ENCODE peak calls at places on chromosomes 7 and 10, in eight cellular contexts. H is Ammon's horn; P is NCI-H187; Q is left ventricle myocardium superior; C is activated CD4-positive, alpha-beta memory T cell treated with anti-CD3 and anti-CD28 coated beads for 36 hours; L is activated T-helper 1 cell treated with anti-CD3 and anti-CD28 coated beads, Interleukin-2, amount 50 U/mL, for 16 hours; B is kidney; I is NCI-H1436 treated with DMSO at 0.1 percent for 48 hours. J is an unnamed sample.
A peak's percentile ranks its signal among the peaks of the same experiment; 100 is the strongest.

GRCh38 chr10:123464428-123465323 is 201.5 kb upstream of the GPR26 start:
- DNase-seq in H (no peak), P (no peak), Q (no peak), C (no peak), L (no peak), B (no peak), I (no peak), J (no peak)

GRCh38 chr10:90587081-90587491 is 270.8 kb downstream of the HTR7 start:
- DNase-seq in H (no peak), P (no peak), Q (no peak), C (no peak), L (no peak), B (no peak), I (no peak), J (no peak)

GRCh38 chr10:114239117-114239993 is at the start of gene VWA2:
- DNase-seq in H (no peak), P (no peak), Q (peak; percentile 67), C (peak; percentile 41), L (no peak), B (peak; percentile 79), I (no peak), J (peak; percentile 55)

GRCh38 chr7:90474284-90475210 is 5.1 kb downstream of the PTTG1IP2 start:
- DNase-seq in H (no peak), P (no peak), Q (no peak), C (no peak), L (no peak), B (no peak), I (no peak), J (no peak)

GRCh38 chr10:30849636-30850035 is 182.0 kb downstream of the ZNF438 start:
- DNase-seq in H (no peak), P (no peak), Q (no peak), C (no peak), L (no peak), B (no peak), I (no peak), J (no peak)

GRCh38 chr10:61189912-61190311 is 245.9 kb upstream of the RHOBTB1 start:
- DNase-seq in H (no peak), P (no peak), Q (no peak), C (no peak), L (no peak), B (no peak), I (no peak), J (no peak)

GRCh38 chr10:30432631-30433285 is 1.2 kb upstream of the MAP3K8 start:
- DNase-seq in H (no peak), P (no peak), Q (peak; percentile 44), C (no peak), L (no peak), B (peak; percentile 82), I (no peak), J (peak; percentile 57)

GRCh38 chr7:28919510-28919909 is 38.6 kb downstream of the TRIL start:
- DNase-seq in H (peak; percentile 55), P (no peak), Q (no peak), C (no peak), L (no peak), B (no peak), I (no peak), J (no peak)

GRCh38 chr7:8109196-8110022 is 140.8 kb downstream of the GLCCI1 start:
- DNase-seq in H (no peak), P (no peak), Q (no peak), C (no peak), L (no peak), B (no peak), I (no peak), J (no peak)

GRCh38 chr7:82105463-82105862 is 335.6 kb upstream of the HGF start:
- DNase-seq in H (no peak), P (no peak), Q (no peak), C (no peak), L (no peak), B (no peak), I (no peak), J (no peak)

GRCh38 chr10:19767876-19768275 is 48.4 kb upstream of the PLXDC2 start:
- DNase-seq in H (no peak), P (no peak), Q (no peak), C (no peak), L (no peak), B (no peak), I (no peak), J (no peak)

GRCh38 chr7:1239455-1240295 is 7.0 kb downstream of the UNCX start:
- DNase-seq in H (no peak), P (no peak), Q (no peak), C (no peak), L (no peak), B (peak; percentile 10), I (no peak), J (no peak)

GRCh38 chr7:36312064-36312914 is 77.4 kb upstream of the ANLN start:
- DNase-seq in H (no peak), P (no peak), Q (no peak), C (peak; percentile 60), L (no peak), B (no peak), I (no peak), J (no peak)

GRCh38 chr10:86440874-86441838 is 74.6 kb upstream of the GRID1 start:
- DNase-seq in H (no peak), P (no peak), Q (no peak), C (no peak), L (no peak), B (no peak), I (no peak), J (no peak)

GRCh38 chr7:110308791-110309190 is 782.1 kb upstream of the LRRN3 start:
- DNase-seq in H (no peak), P (no peak), Q (no peak), C (no peak), L (no peak), B (no peak), I (no peak), J (no peak)

GRCh38 chr7:2309889-2310331 is 4.3 kb downstream of the SNX8 start:
- DNase-seq in H (no peak), P (no peak), Q (no peak), C (no peak), L (no peak), B (peak; percentile 44), I (no peak), J (no peak)

GRCh38 chr10:17025444-17026295 is 103.9 kb downstream of the CUBN start:
- DNase-seq in H (peak; percentile 75), P (no peak), Q (no peak), C (peak; percentile 90), L (peak; percentile 40), B (no peak), I (no peak), J (no peak)

GRCh38 chr7:96708872-96709271 is 774 bp downstream of the SEM1 start:
- DNase-seq in H (no peak), P (no peak), Q (no peak), C (no peak), L (no peak), B (no peak), I (no peak), J (no peak)

GRCh38 chr10:87817291-87817872 is 644 bp downstream of the ATAD1 start:
- DNase-seq in H (no peak), P (no peak), Q (no peak), C (no peak), L (no peak), B (no peak), I (no peak), J (no peak)

GRCh38 chr7:134618756-134619530 is 27.7 kb upstream of the BPGM start:
- DNase-seq in H (no peak), P (no peak), Q (no peak), C (no peak), L (no peak), B (no peak), I (no peak), J (no peak)

GRCh38 chr7:140342732-140343514 is 55.4 kb downstream of the SLC37A3 start:
- DNase-seq in H (peak; percentile 87), P (no peak), Q (peak; percentile 40), C (no peak), L (no peak), B (no peak), I (no peak), J (peak; percentile 56)

GRCh38 chr7:106143711-106144347 is 31.7 kb upstream of the SYPL1 start:
- DNase-seq in H (no peak), P (no peak), Q (no peak), C (peak; percentile 14), L (no peak), B (no peak), I (no peak), J (no peak)

GRCh38 chr10:120891367-120891766 is 40.2 kb downstream of the WDR11 start:
- DNase-seq in H (no peak), P (no peak), Q (no peak), C (no peak), L (no peak), B (no peak), I (no peak), J (no peak)

GRCh38 chr7:132009778-132010177 is 453.4 kb upstream of the PODXL start:
- DNase-seq in H (no peak), P (no peak), Q (no peak), C (no peak), L (no peak), B (no peak), I (no peak), J (no peak)

GRCh38 chr10:49620841-49621378 is 7.1 kb downstream of the CHAT start:
- DNase-seq in H (no peak), P (no peak), Q (no peak), C (no peak), L (no peak), B (no peak), I (no peak), J (no peak)

GRCh38 chr10:77267703-77268630 is 369.6 kb downstream of the KCNMA1 start:
- DNase-seq in H (no peak), P (no peak), Q (no peak), C (no peak), L (no peak), B (no peak), I (peak; percentile 37), J (no peak)

GRCh38 chr7:130887182-130888016 is 153.4 kb upstream of the KLF14 start:
- DNase-seq in H (no peak), P (no peak), Q (no peak), C (no peak), L (no peak), B (no peak), I (no peak), J (no peak)

GRCh38 chr10:119542990-119543813 is 683 bp upstream of the RGS10 start:
- DNase-seq in H (no peak), P (no peak), Q (peak; percentile 77), C (peak; percentile 79), L (peak; percentile 48), B (peak; percentile 89), I (no peak), J (peak; percentile 70)

GRCh38 chr7:99864041-99864440 is 12.8 kb downstream of the OR2AE1 start:
- DNase-seq in H (no peak), P (no peak), Q (no peak), C (no peak), L (no peak), B (no peak), I (no peak), J (no peak)

GRCh38 chr10:25815999-25816768 is 117.8 kb upstream of the MYO3A start:
- DNase-seq in H (no peak), P (no peak), Q (no peak), C (no peak), L (no peak), B (no peak), I (peak; percentile 99), J (no peak)

GRCh38 chr7:85469446-85469970 is 282.7 kb upstream of the SEMA3D start:
- DNase-seq in H (no peak), P (no peak), Q (no peak), C (no peak), L (no peak), B (no peak), I (no peak), J (no peak)

GRCh38 chr7:112654322-112655216 is 135.6 kb downstream of the TMEM168 start:
- DNase-seq in H (no peak), P (no peak), Q (no peak), C (no peak), L (no peak), B (no peak), I (no peak), J (no peak)

GRCh38 chr7:2017483-2017891 is 215.3 kb downstream of the MAD1L1 start:
- DNase-seq in H (no peak), P (no peak), Q (peak; percentile 28), C (no peak), L (no peak), B (peak; percentile 39), I (no peak), J (peak; percentile 18)

GRCh38 chr7:45092100-45092930 is 3.5 kb upstream of the NACAD start:
- DNase-seq in H (no peak), P (no peak), Q (no peak), C (no peak), L (no peak), B (no peak), I (no peak), J (no peak)